ENCODE peak calls at places on chromosome 16, in ten cellular contexts. U is nucleus accumbens, C is GM04504, F is HuH-7.5, S is NCI-H2081 treated with DMSO at 0.1 percent for 48 hours, X is T-helper 2 cell, D is right cardiac atrium, R is H54, Y is A673, T is endothelial cell of umbilical vein. K is an unnamed sample.
A peak's percentile ranks its signal among the peaks of the same experiment; 100 is the strongest.

GRCh38 chr16:51151951-51152663 is 1.0 kb upstream of the SALL1 start:
- DNase-seq in Y (peak; percentile 88), F (peak; percentile 88), T (no peak), U (peak; percentile 88), R (peak; percentile 58), D (peak; percentile 92), S (no peak), C (peak; percentile 87), X (no peak), K (peak; percentile 87)

GRCh38 chr16:89344314-89344828 is 126.9 kb downstream of the ZNF778 start:
- DNase-seq in X (no peak), C (no peak), U (no peak), R (no peak), D (peak; percentile 63), S (no peak), Y (no peak), F (no peak), T (no peak), K (no peak)

GRCh38 chr16:24815052-24815451 is 30.7 kb upstream of the SLC5A11 start:
- DNase-seq in Y (no peak), C (no peak), S (no peak), U (no peak), X (no peak), R (no peak), F (no peak), T (no peak), D (no peak), K (no peak)

GRCh38 chr16:85369741-85370528 is 243.2 kb upstream of the GSE1 start:
- DNase-seq in T (no peak), R (peak; percentile 83), F (peak; percentile 94), X (no peak), D (peak; percentile 87), U (peak; percentile 35), C (no peak), S (no peak), Y (peak; percentile 54), K (peak; percentile 93)

GRCh38 chr16:78704421-78704820 is 605.0 kb downstream of the WWOX start:
- DNase-seq in R (no peak), C (peak; percentile 6), F (no peak), S (no peak), T (no peak), U (no peak), D (no peak), X (no peak), Y (peak; percentile 67), K (no peak)

GRCh38 chr16:11409398-11409797 is 64.1 kb downstream of the RMI2 start:
- DNase-seq in X (no peak), T (no peak), F (no peak), C (no peak), R (no peak), S (no peak), D (no peak), U (no peak), Y (peak; percentile 31), K (no peak)

GRCh38 chr16:84851192-84852127 is 31.7 kb downstream of the CRISPLD2 start:
- DNase-seq in X (no peak), R (peak; percentile 90), Y (no peak), U (no peak), T (no peak), D (peak; percentile 25), F (peak; percentile 92), S (no peak), C (no peak), K (no peak)

GRCh38 chr16:49534901-49535300 is 161.3 kb downstream of the C16orf78 start:
- DNase-seq in F (no peak), T (no peak), Y (no peak), U (no peak), R (no peak), D (no peak), S (no peak), X (no peak), C (no peak), K (no peak)

GRCh38 chr16:19294156-19294649 is 8.7 kb downstream of the CLEC19A start:
- DNase-seq in S (no peak), T (no peak), X (peak; percentile 43), Y (no peak), R (no peak), D (peak; percentile 73), U (peak; percentile 23), F (no peak), C (no peak), K (no peak)

GRCh38 chr16:77689971-77690370 is 32.3 kb upstream of the NUDT7 start:
- DNase-seq in C (no peak), Y (no peak), D (no peak), U (no peak), F (no peak), S (no peak), R (no peak), T (no peak), X (no peak), K (no peak)

GRCh38 chr16:56641166-56641565 is 2.7 kb downstream of the MT1A start:
- DNase-seq in C (no peak), F (no peak), Y (no peak), T (no peak), S (no peak), U (no peak), X (no peak), R (no peak), D (no peak), K (no peak)

GRCh38 chr16:77043076-77043475 is 147.9 kb upstream of the MON1B start:
- DNase-seq in U (no peak), S (no peak), D (no peak), Y (peak; percentile 21), T (no peak), R (no peak), F (peak; percentile 14), C (peak; percentile 8), X (peak; percentile 3), K (peak; percentile 7)

GRCh38 chr16:30018731-30019158 is 4.3 kb upstream of the C16orf92 start:
- DNase-seq in Y (no peak), C (no peak), S (no peak), X (no peak), R (no peak), T (no peak), U (no peak), F (no peak), D (no peak), K (no peak)

GRCh38 chr16:11302977-11303376 is 21.8 kb upstream of the PRM1 start:
- DNase-seq in X (no peak), S (no peak), Y (no peak), R (no peak), F (no peak), T (no peak), C (no peak), U (no peak), D (no peak), K (no peak)

GRCh38 chr16:50621452-50621792 is 59.7 kb downstream of the SNX20 start:
- DNase-seq in R (no peak), X (no peak), Y (no peak), F (no peak), T (no peak), S (no peak), U (no peak), C (no peak), D (peak; percentile 33), K (no peak)

GRCh38 chr16:89037261-89038152 is 56.1 kb upstream of the ACSF3 start:
- DNase-seq in X (peak; percentile 25), Y (peak; percentile 54), U (no peak), F (peak; percentile 86), D (peak; percentile 67), R (no peak), C (no peak), T (peak; percentile 24), S (no peak), K (peak; percentile 93)

GRCh38 chr16:65284583-65284982 is 162.7 kb upstream of the CDH11 start:
- DNase-seq in X (no peak), D (no peak), F (no peak), C (no peak), U (no peak), T (no peak), R (no peak), S (no peak), Y (no peak), K (no peak)

GRCh38 chr16:67390816-67391423 is 2.4 kb downstream of the TPPP3 start:
- DNase-seq in D (no peak), Y (no peak), C (no peak), X (no peak), F (no peak), T (no peak), U (no peak), R (no peak), S (no peak), K (no peak)

GRCh38 chr16:46973457-46974324 is at the start of gene DNAJA2:
- DNase-seq in T (peak; percentile 91), R (peak; percentile 94), F (peak; percentile 84), X (peak; percentile 94), Y (peak; percentile 91), D (peak; percentile 97), S (peak; percentile 17), C (peak; percentile 68), U (peak; percentile 92), K (peak; percentile 96)

GRCh38 chr16:69406780-69407331 is 17.6 kb upstream of the CYB5B start:
- DNase-seq in C (no peak), D (no peak), R (peak; percentile 65), S (no peak), T (no peak), X (no peak), Y (peak; percentile 42), U (no peak), F (no peak), K (no peak)

GRCh38 chr16:67928147-67928546 is 3.5 kb downstream of the CTRL start:
- DNase-seq in R (no peak), T (no peak), X (no peak), F (no peak), D (no peak), U (no peak), Y (no peak), C (no peak), S (no peak), K (no peak)

GRCh38 chr16:52643006-52643405 is 96.1 kb upstream of the TOX3 start:
- DNase-seq in F (no peak), R (no peak), D (no peak), U (no peak), T (no peak), X (no peak), S (no peak), C (no peak), Y (no peak), K (no peak)

GRCh38 chr16:85390511-85391174 is 222.5 kb upstream of the GSE1 start:
- DNase-seq in S (no peak), C (peak; percentile 85), F (peak; percentile 93), U (no peak), R (peak; percentile 94), D (peak; percentile 93), T (no peak), Y (peak; percentile 74), X (no peak), K (no peak)

GRCh38 chr16:75379911-75380847 is 53.1 kb downstream of the CFDP1 start:
- DNase-seq in S (no peak), C (no peak), F (no peak), D (peak; percentile 49), Y (no peak), R (no peak), T (peak; percentile 17), U (no peak), X (peak; percentile 69), K (no peak)

GRCh38 chr16:78775161-78775561 is 675.7 kb downstream of the WWOX start:
- DNase-seq in R (no peak), Y (no peak), U (no peak), D (no peak), F (no peak), T (no peak), X (peak; percentile 87), C (no peak), S (no peak), K (no peak)

GRCh38 chr16:69563605-69564580 is 1.9 kb upstream of the NFAT5 start:
- DNase-seq in X (peak; percentile 88), U (no peak), T (peak; percentile 69), D (no peak), F (no peak), S (no peak), Y (peak; percentile 44), R (no peak), C (no peak), K (peak; percentile 34)

GRCh38 chr16:81706327-81707295 is 72.5 kb upstream of the PLCG2 start:
- DNase-seq in Y (no peak), U (no peak), C (no peak), D (no peak), X (no peak), T (no peak), F (no peak), S (no peak), R (no peak), K (no peak)

GRCh38 chr16:50323335-50324011 is 45.3 kb downstream of the BRD7 start:
- DNase-seq in F (no peak), D (no peak), Y (peak; percentile 58), S (no peak), C (peak; percentile 71), T (peak; percentile 46), U (no peak), R (no peak), X (peak; percentile 44), K (no peak)

K was measured in iPS-NIHi11.